ENCODE peak calls at places on chromosome 3, in four cellular contexts. E is glutamatergic neuron, W is colonic mucosa, G is keratinocyte. R is an unnamed sample.

GRCh38 chr3:8768364-8769087 is 887 bp downstream of the OXTR start:
- DNase-seq in E (no peak), W (no peak), G (no peak), R (no peak)

GRCh38 chr3:164897335-164897734 is 181.0 kb downstream of the SI start:
- DNase-seq in E (no peak), W (no peak), G (no peak), R (no peak)

GRCh38 chr3:43958973-43959372 is 268.2 kb downstream of the ABHD5 start:
- DNase-seq in E (no peak), W (no peak), G (no peak), R (no peak)

GRCh38 chr3:23239181-23240068 is 36.3 kb downstream of the UBE2E2 start:
- DNase-seq in E (no peak), W (no peak), G (no peak), R (no peak)

GRCh38 chr3:180804871-180805430 is 107.5 kb upstream of the FXR1 start:
- DNase-seq in E (peak), W (no peak), G (no peak), R (no peak)

GRCh38 chr3:43894176-43895049 is 203.7 kb downstream of the ABHD5 start:
- DNase-seq in E (peak), W (peak), G (no peak), R (no peak)

GRCh38 chr3:134795776-134796312 is 784 bp downstream of the EPHB1 start:
- DNase-seq in E (peak), W (no peak), G (no peak), R (no peak)

GRCh38 chr3:99232696-99233095 is 331.2 kb upstream of the DCBLD2 start:
- DNase-seq in E (no peak), W (no peak), G (no peak), R (no peak)

GRCh38 chr3:178850452-178851166 is 221.0 kb downstream of the ZMAT3 start:
- DNase-seq in E (no peak), W (no peak), G (no peak), R (no peak)

GRCh38 chr3:196096382-196096953 is 14.6 kb upstream of the TFRC start:
- DNase-seq in E (no peak), W (peak), G (no peak), R (no peak)

GRCh38 chr3:16399473-16399872 is 114.0 kb downstream of the RFTN1 start:
- DNase-seq in E (peak), W (no peak), G (no peak), R (no peak)
- TF ChIP-seq CTCF in E (no peak), W (no peak), G (no peak), R (no peak)

GRCh38 chr3:14405886-14406238 is 3.5 kb downstream of the SLC6A6 start:
- DNase-seq in E (no peak), W (no peak), G (no peak), R (no peak)
- TF ChIP-seq CTCF in E (no peak), W (no peak), G (no peak), R (no peak)

GRCh38 chr3:128278761-128279593 is 125.7 kb downstream of the EEFSEC start:
- DNase-seq in E (peak), W (peak), G (no peak), R (no peak)
- TF ChIP-seq CTCF in E (no peak), W (no peak), G (no peak), R (no peak)

GRCh38 chr3:53941174-53941573 is 49.5 kb upstream of the SELENOK start:
- DNase-seq in E (no peak), W (no peak), G (no peak), R (no peak)

GRCh38 chr3:53939081-53939582 is 47.5 kb upstream of the SELENOK start:
- DNase-seq in E (no peak), W (no peak), G (no peak), R (no peak)

GRCh38 chr3:53944019-53944418 is 52.4 kb upstream of the SELENOK start:
- DNase-seq in E (no peak), W (no peak), G (no peak), R (no peak)

GRCh38 chr3:53940651-53941050 is 49.0 kb upstream of the SELENOK start:
- DNase-seq in E (no peak), W (no peak), G (no peak), R (no peak)

GRCh38 chr3:53941945-53942344 is 50.3 kb upstream of the SELENOK start:
- DNase-seq in E (no peak), W (no peak), G (no peak), R (no peak)
- TF ChIP-seq CTCF in E (no peak), W (no peak), G (no peak), R (no peak)

GRCh38 chr3:109098245-109098644 is 19.7 kb downstream of the MORC1 start:
- DNase-seq in E (no peak), W (peak), G (no peak), R (no peak)
- TF ChIP-seq CTCF in E (peak), W (peak), G (peak), R (no peak)

GRCh38 chr3:15952543-15953175 is 154.9 kb upstream of the ANKRD28 start:
- DNase-seq in E (no peak), W (no peak), G (no peak), R (no peak)

GRCh38 chr3:15958692-15959433 is 161.1 kb upstream of the ANKRD28 start:
- DNase-seq in E (no peak), W (no peak), G (no peak), R (no peak)

GRCh38 chr3:15948403-15948802 is 150.6 kb upstream of the ANKRD28 start:
- DNase-seq in E (no peak), W (no peak), G (no peak), R (no peak)

GRCh38 chr3:15955968-15956367 is 158.2 kb upstream of the ANKRD28 start:
- DNase-seq in E (no peak), W (no peak), G (no peak), R (no peak)

DNA sequence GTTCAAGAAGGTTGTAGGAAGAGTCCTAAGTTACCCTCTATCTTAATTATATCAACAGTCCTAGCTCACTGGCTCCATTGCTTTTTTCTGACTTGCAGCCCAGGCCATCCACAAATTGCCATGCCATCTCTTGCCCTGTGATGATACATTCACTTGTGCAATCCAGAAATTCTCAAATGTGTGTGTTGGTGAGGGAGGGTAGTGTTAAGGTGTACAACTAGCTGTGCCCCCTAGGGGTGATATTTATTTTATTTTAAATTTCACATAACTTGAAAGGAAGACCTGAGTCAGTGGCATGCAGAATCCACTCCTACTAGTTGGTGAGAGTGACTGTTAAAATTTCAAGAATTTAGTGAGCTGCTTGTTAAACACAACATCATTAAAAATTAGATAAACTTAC is 156.1 kb upstream of the ANKRD28 start:
- DNase-seq in E (no peak), W (no peak), G (peak), R (no peak)
- TF ChIP-seq CTCF in E (peak), W (no peak), G (peak), R (peak)

GRCh38 chr3:171290680-171291079 is 169.5 kb downstream of the TNIK start:
- DNase-seq in E (no peak), W (no peak), G (no peak), R (no peak)
- TF ChIP-seq CTCF in E (no peak), W (no peak), G (no peak), R (no peak)

DNA sequence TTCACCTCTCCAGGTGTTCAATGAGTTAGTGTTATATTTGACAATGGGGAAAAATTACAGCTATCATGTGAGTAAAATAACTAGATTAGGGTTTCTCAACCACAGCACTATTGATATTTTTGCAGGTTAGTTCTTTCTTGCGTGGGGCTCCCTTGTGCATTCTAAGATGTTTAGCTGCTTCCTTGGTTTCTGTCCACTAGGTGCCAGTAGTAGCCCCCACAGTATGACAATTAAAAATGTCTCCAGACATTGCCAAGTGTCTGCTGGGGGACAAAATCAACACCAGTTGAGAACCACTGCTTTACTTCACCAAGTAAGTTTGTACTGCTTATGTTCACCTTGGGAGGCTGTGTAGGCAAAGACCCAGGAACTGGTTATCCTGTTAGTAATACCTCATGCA is 618.7 kb downstream of the EDEM1 start:
- DNase-seq in E (no peak), W (no peak), G (no peak), R (no peak)
- TF ChIP-seq CTCF in E (peak), W (no peak), G (no peak), R (no peak)

GRCh38 chr3:119781330-119782198 is at the start of gene NR1I2:
- DNase-seq in E (no peak), W (peak), G (no peak), R (no peak)
- TF ChIP-seq CTCF in E (no peak), W (no peak), G (no peak), R (no peak)